ENCODE peak calls at places on chromosomes 2 and 18, in five cellular contexts. O is HCT116, J is cardiac muscle cell, D is tibial nerve, S is body of pancreas. F is an unnamed sample. For H3K27me3, the result is how much of the 10 kb centered on the place peaks cover.

GRCh38 chr2:189613077-189613636 is 32.6 kb upstream of the SLC40A1 start:
- DNase-seq in S (peak), J (peak), D (peak), O (no peak), F (no peak)

GRCh38 chr2:210671065-210671464 is 114.7 kb downstream of the CPS1 start:
- DNase-seq in S (no peak), O (no peak), J (no peak), D (no peak), F (no peak)

GRCh38 chr18:72233106-72233505 is 311.0 kb downstream of the CBLN2 start:
- DNase-seq in J (no peak), S (no peak), D (no peak), O (no peak), F (no peak)

GRCh38 chr2:197675711-197676188 is 363 bp upstream of the RFTN2 start:
- DNase-seq in D (peak), J (peak), O (no peak), S (no peak), F (no peak)

GRCh38 chr2:82169379-82169778 is 1864.8 kb upstream of the LRRTM1 start:
- DNase-seq in O (no peak), S (no peak), J (no peak), D (no peak), F (no peak)

GRCh38 chr2:128324897-128325410 is 6.3 kb upstream of the HS6ST1 start:
- DNase-seq in D (no peak), J (no peak), S (no peak), O (no peak), F (no peak)

GRCh38 chr18:78922856-78923255 is 56.8 kb upstream of the SALL3 start:
- DNase-seq in D (no peak), J (no peak), O (no peak), S (no peak), F (no peak)

GRCh38 chr18:7676253-7676873 is 109.2 kb downstream of the PTPRM start:
- DNase-seq in D (no peak), S (no peak), O (no peak), J (no peak), F (no peak)

GRCh38 chr18:31581498-31582197 is 10.0 kb upstream of the TTR start:
- DNase-seq in D (no peak), J (no peak), O (no peak), S (no peak), F (no peak)

GRCh38 chr2:27205206-27205605 is 6.6 kb upstream of the ATRAID start:
- DNase-seq in S (no peak), O (no peak), J (no peak), D (no peak), F (no peak)

GRCh38 chr2:86476092-86476491 is 34.9 kb downstream of the KDM3A start:
- DNase-seq in J (no peak), O (no peak), D (no peak), S (no peak), F (no peak)

DNA sequence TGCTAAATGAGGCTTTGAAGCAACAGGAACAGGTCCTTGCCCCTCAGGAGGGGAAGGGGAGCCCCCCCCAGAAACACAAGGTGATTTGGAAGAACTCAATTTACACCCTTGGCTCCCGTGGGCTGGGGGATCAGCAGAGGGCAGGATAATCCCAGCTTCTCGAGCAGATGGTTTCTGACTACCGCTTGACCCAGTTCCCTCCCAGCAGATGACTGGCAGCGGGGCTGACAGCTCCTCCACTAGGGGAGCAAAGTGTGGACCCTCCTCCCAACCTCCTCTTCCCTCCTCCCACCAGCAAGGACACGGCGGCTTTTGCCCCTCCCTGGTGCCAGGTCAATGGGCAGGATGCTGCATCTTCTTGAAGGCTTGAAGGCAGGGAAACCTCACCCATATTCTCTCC is 3.5 kb upstream of the INHBB start:
- DNase-seq in D (no peak), S (no peak), J (no peak), O (no peak), F (no peak)
- H3K27me3 ChIP-seq in D (half or more), S (under half), J (half or more), O (under half), F (under half)

GRCh38 chr2:23118894-23119293 is 266.1 kb upstream of the KLHL29 start:
- DNase-seq in D (no peak), J (no peak), S (no peak), O (no peak), F (no peak)
- TF ChIP-seq CTCF in D (no peak), J (no peak), S (no peak), O (no peak), F (no peak)

GRCh38 chr2:236571161-236571560 is 1.5 kb downstream of the ACKR3 start:
- DNase-seq in D (no peak), S (no peak), J (no peak), O (no peak), F (no peak)
- H3K4me3 ChIP-seq in D (peak), S (peak), J (peak), O (no peak), F (no peak)

DNA sequence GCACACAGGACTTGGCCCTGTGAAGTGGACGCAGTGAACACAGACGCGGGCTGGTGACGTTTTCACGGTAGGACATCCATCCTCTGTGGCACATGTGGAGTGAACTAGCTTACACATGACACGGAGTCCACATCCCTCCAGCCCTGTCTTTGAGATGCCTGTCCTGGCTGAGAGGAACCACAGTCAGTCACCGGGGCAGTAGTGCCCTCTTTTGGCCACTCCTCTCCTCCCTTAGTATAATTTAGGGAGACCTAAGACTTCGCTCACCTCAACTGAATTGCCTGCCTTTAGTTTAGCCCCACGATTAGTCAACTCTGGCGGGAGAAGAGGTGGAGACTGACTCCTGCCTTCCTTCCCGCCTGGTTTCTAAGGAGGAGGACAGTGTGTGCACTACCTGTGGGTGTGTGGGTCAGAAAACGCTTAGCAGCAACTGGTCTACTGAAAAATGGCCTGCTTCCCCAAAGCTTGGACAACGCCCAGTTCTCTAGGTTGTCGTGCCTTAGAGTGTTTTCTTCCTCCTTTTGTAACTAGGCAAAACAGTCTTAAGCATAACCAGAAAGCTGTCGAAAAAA is 70.6 kb downstream of the MBP start:
- DNase-seq in J (no peak), D (no peak), S (peak), O (no peak), F (no peak)
- H3K27me3 ChIP-seq in J (under half), D (under half), S (under half), O (under half), F (under half)

DNA sequence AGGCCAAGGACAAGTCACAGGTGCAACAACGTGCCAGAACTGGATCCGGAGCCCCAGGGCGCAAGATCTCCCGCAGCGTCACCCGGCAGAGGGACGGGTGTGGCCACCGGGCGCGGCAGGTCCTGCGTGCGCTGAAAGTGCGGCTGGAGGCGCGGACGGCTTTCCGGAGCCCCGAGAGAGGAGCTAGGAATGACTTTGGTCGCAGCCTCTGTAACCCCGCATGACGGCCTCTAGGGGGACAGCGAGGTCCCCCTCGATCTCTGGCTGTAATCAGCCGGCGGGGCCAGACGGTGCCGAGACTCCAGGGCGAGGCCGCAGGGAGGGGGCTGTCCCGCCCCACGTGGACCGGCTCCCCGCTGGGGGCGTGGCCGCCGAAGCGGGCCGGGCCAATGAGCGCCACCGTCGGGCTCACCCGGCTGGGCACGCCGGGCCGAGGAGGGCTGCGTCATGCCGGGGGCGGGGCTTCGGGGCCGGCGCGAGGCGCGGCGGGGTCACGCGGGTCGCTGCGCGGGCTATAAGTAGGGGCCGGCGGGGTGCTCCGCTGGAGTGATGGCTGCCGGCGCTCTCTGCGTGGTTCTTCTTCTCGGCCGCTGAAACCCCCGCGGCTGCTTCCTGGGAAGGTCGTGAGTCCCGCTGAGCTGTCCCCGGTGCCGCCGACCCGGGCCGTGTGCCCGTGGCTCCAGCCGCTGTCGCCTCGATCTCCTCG is at the start of gene SLC20A1:
- DNase-seq in D (peak), O (peak), S (peak), J (peak), F (peak)
- TF ChIP-seq CTCF in D (peak), O (no peak), S (peak), J (peak), F (peak)

GRCh38 chr2:11683486-11683885 is 13.5 kb upstream of the NTSR2 start:
- DNase-seq in O (no peak), J (no peak), D (no peak), S (no peak), F (no peak)

GRCh38 chr2:11680901-11681721 is 11.1 kb upstream of the NTSR2 start:
- DNase-seq in S (no peak), O (no peak), J (no peak), D (no peak), F (no peak)

GRCh38 chr2:11680181-11680900 is 10.3 kb upstream of the NTSR2 start:
- DNase-seq in J (peak), O (no peak), D (no peak), S (peak), F (no peak)

GRCh38 chr2:11682590-11682915 is 12.6 kb upstream of the NTSR2 start:
- DNase-seq in S (no peak), O (no peak), J (no peak), D (no peak), F (no peak)

GRCh38 chr2:11681722-11682589 is 12.0 kb upstream of the NTSR2 start:
- DNase-seq in O (peak), D (no peak), S (peak), J (peak), F (peak)
- H3K4me3 ChIP-seq in O (no peak), D (no peak), S (no peak), J (no peak), F (no peak)

GRCh38 chr2:60554649-60555065 is 1.2 kb upstream of the BCL11A start:
- DNase-seq in O (no peak), S (peak), J (peak), D (no peak), F (peak)

GRCh38 chr2:60552851-60553495 is 481 bp downstream of the BCL11A start:
- DNase-seq in S (no peak), D (no peak), O (no peak), J (no peak), F (no peak)

GRCh38 chr2:60555066-60555793 is 1.8 kb upstream of the BCL11A start:
- DNase-seq in O (peak), J (peak), D (no peak), S (peak), F (peak)

GRCh38 chr2:60553496-60553991 is at the start of gene BCL11A:
- DNase-seq in D (no peak), J (peak), S (peak), O (peak), F (peak)

GRCh38 chr2:60553992-60554648 is 666 bp upstream of the BCL11A start:
- DNase-seq in O (no peak), J (peak), D (no peak), S (peak), F (peak)
- H3K27me3 ChIP-seq in O (half or more), J (under half), D (half or more), S (under half), F (under half)

GRCh38 chr18:66872277-66872676 is 268.4 kb upstream of the CDH19 start:
- DNase-seq in O (no peak), S (no peak), J (peak), D (no peak), F (no peak)
- TF ChIP-seq CTCF in O (no peak), S (no peak), J (peak), D (peak), F (peak)

GRCh38 chr2:119283873-119284331 is 60.3 kb downstream of the STEAP3 start:
- DNase-seq in S (peak), O (no peak), J (no peak), D (peak), F (no peak)
- H3K4me3 ChIP-seq in S (no peak), O (no peak), J (no peak), D (no peak), F (no peak)

DNA sequence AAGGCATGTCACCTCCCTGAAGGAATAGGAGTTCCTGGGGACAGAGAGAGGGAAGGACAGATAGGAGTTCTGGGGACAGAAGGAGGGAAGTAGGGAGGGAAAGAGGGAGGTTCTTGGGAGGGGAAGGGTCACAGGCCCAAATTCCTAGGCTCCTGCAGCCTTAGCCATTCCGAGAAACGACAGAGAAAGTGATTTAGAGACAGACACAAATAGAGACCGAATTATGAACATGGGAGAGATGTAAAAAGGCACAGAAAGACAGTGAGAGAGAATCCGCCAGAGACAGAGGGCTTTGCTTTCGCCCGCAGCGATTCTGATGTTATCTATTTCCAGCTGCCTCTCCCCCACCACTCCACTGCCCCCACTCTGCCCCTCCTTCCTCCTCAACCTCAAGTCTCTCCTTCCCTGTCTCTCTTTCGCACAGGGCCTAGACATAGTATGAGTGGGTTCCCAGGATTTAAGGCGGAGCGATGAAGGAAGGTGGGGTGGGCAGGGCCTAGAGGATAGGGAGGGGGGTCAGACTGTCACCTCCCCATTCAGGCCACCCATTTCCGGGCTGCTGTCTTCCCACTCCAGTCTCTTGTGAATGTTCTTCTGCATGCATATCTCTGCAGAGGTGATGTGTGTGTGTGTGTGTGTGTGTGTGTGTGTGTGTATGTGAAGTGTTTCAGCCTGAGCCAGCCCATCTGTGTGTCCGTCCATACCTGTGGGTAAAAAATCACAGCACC is 3.3 kb upstream of the WNT6 start:
- DNase-seq in O (no peak), S (no peak), D (no peak), J (no peak), F (peak)
- H3K27me3 ChIP-seq in O (under half), S (under half), D (under half), J (half or more), F (under half)

F was measured in BE2C.